ENCODE peak calls at places on chromosomes 3 and 15, in four cellular contexts. Y is H9, T is IMR-90, U is H1. V is an unnamed sample.

GRCh38 chr3:110178965-110179364 is 841.6 kb upstream of the DPPA4 start:
- DNase-seq in Y (no peak), T (peak), U (no peak), V (no peak)

GRCh38 chr15:61169904-61170695 is 59.0 kb downstream of the RORA start:
- DNase-seq in Y (no peak), T (no peak), U (no peak), V (peak)

GRCh38 chr15:63597033-63597790 is at the start of gene FBXL22:
- DNase-seq in Y (peak), T (peak), U (no peak), V (no peak)

GRCh38 chr3:194713299-194714121 is 27.8 kb downstream of the FAM43A start:
- DNase-seq in Y (no peak), T (no peak), U (no peak), V (no peak)

GRCh38 chr15:63815796-63816533 is 17.8 kb downstream of the HERC1 start:
- DNase-seq in Y (no peak), T (peak), U (no peak), V (peak)

GRCh38 chr15:70907784-70908471 is 15.3 kb downstream of the LRRC49 start:
- DNase-seq in Y (no peak), T (no peak), U (no peak), V (no peak)

GRCh38 chr15:40312370-40313158 is 4.8 kb upstream of the PLCB2 start:
- DNase-seq in Y (no peak), T (no peak), U (no peak), V (no peak)

GRCh38 chr3:4533489-4534443 is 40.6 kb downstream of the ITPR1 start:
- DNase-seq in Y (no peak), T (no peak), U (no peak), V (peak)

GRCh38 chr15:78446551-78446950 is 8.5 kb downstream of the IREB2 start:
- DNase-seq in Y (no peak), T (no peak), U (no peak), V (no peak)

GRCh38 chr3:58353722-58354553 is 21.2 kb downstream of the PXK start:
- DNase-seq in Y (no peak), T (peak), U (no peak), V (peak)

GRCh38 chr15:57792729-57793449 is 86.4 kb downstream of the POLR2M start:
- DNase-seq in Y (no peak), T (no peak), U (no peak), V (no peak)

GRCh38 chr3:128502712-128503111 is 9.7 kb upstream of the GATA2 start:
- DNase-seq in Y (peak), T (no peak), U (no peak), V (no peak)

GRCh38 chr3:154904328-154904727 is 175.8 kb upstream of the MME start:
- DNase-seq in Y (peak), T (peak), U (peak), V (peak)

GRCh38 chr15:101795455-101795854 is 7.9 kb upstream of the OR4F6 start:
- DNase-seq in Y (no peak), T (peak), U (no peak), V (no peak)

GRCh38 chr15:101808201-101808600 is 3.8 kb upstream of the OR4F15 start:
- DNase-seq in Y (no peak), T (peak), U (no peak), V (no peak)

GRCh38 chr15:80289558-80290277 is 37.7 kb upstream of the CTXND1 start:
- DNase-seq in Y (no peak), T (no peak), U (no peak), V (no peak)

GRCh38 chr3:26915208-26915607 is 292.6 kb downstream of the LRRC3B start:
- DNase-seq in Y (no peak), T (no peak), U (no peak), V (no peak)

GRCh38 chr15:38145671-38146111 is 106.9 kb upstream of the SPRED1 start:
- DNase-seq in Y (no peak), T (no peak), U (no peak), V (no peak)

GRCh38 chr3:167166594-167167253 is 213.4 kb downstream of the ZBBX start:
- DNase-seq in Y (no peak), T (no peak), U (no peak), V (peak)

GRCh38 chr3:187677604-187678003 is 7.4 kb upstream of the SST start:
- DNase-seq in Y (no peak), T (no peak), U (no peak), V (no peak)

GRCh38 chr3:139284221-139284620 is 59.6 kb upstream of the MRPS22 start:
- DNase-seq in Y (no peak), T (peak), U (no peak), V (no peak)

GRCh38 chr3:127456471-127457093 is 134.0 kb downstream of the TPRA1 start:
- DNase-seq in Y (no peak), T (peak), U (no peak), V (peak)

GRCh38 chr3:145094355-145094941 is 1066.5 kb downstream of the PLOD2 start:
- DNase-seq in Y (no peak), T (peak), U (no peak), V (peak)

GRCh38 chr15:38263996-38264395 is 11.4 kb downstream of the SPRED1 start:
- DNase-seq in Y (no peak), T (peak), U (no peak), V (no peak)

DNA sequence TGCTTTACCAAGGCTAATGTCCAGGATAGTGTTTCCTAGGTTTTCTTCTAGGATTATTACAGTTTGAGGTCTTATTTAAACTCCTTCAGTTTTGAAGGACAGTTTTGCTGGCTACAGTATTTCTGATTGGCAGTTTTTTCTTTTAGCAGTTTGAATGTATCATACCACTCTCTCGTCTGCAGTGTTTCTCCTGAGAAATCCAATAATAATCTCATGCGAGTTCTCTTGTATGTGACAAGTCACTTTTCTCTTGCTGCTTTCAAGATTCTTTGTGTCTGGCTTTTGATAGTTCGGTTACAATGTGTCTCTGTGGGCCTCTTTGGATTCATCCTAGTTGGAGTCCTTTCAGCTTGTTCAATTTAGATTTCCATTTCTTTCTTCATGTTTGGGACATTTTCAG is 53.0 kb upstream of the EHHADH start:
- DNase-seq in Y (no peak), T (no peak), U (no peak), V (no peak)
- H3K56ac ChIP-seq in Y (no peak), T (no peak), U (no peak), V (no peak)

GRCh38 chr15:92832992-92833438 is 67.1 kb upstream of the CHD2 start:
- DNase-seq in Y (no peak), T (peak), U (no peak), V (no peak)

GRCh38 chr15:92829875-92830274 is 70.2 kb upstream of the CHD2 start:
- DNase-seq in Y (no peak), T (no peak), U (no peak), V (no peak)

GRCh38 chr15:92833493-92834271 is 66.4 kb upstream of the CHD2 start:
- DNase-seq in Y (no peak), T (no peak), U (no peak), V (no peak)

DNA sequence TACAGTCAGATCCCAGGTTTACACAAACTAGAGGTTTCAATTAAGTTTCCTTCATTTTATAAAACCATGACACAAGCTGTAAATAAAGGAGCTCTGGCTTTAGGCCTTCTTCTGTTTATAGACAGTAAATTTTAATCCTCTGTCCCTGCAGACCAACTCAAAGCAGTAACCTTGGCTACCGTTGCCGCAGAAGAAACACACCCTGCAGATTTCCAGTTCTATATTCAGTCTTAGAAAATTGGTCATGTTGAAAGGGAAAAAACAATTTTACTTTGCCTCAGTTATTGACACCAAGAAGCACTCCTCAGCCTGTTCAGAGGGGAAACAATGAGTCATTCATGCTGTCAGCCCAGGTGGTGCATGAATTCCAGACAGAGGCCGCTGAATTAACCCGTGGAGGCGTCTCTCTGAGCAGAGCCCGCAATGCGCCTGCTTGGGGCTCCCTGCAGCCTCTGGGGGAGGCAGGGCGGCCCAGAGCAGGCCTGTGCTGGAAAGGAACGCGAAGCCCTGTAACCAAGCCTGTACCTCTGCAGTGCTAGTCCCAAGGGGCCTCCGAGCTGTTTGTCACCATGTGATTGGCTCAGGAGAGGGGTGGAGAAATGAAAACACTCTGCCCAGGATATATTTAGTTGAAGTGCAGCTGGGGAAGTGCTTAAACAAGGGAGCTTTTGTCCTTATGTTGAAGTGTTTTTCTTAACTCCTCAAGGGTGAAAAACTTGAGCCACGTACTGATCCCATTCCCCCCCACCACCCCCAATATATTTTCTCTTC is 68.5 kb upstream of the CHD2 start:
- DNase-seq in Y (peak), T (peak), U (peak), V (peak)
- H3K56ac ChIP-seq in Y (no peak), T (peak), U (no peak), V (peak)

GRCh38 chr15:64847016-64847415 is 5.3 kb downstream of the PLEKHO2 start:
- DNase-seq in Y (peak), T (no peak), U (no peak), V (no peak)

GRCh38 chr15:64846246-64846645 is 4.5 kb downstream of the PLEKHO2 start:
- DNase-seq in Y (no peak), T (no peak), U (no peak), V (no peak)

GRCh38 chr15:64845183-64845611 is 3.5 kb downstream of the PLEKHO2 start:
- DNase-seq in Y (no peak), T (no peak), U (no peak), V (no peak)

GRCh38 chr15:64844576-64845140 is 2.9 kb downstream of the PLEKHO2 start:
- DNase-seq in Y (peak), T (no peak), U (no peak), V (no peak)

GRCh38 chr15:64845826-64846225 is 4.1 kb downstream of the PLEKHO2 start:
- DNase-seq in Y (peak), T (no peak), U (no peak), V (no peak)
- H3K56ac ChIP-seq in Y (no peak), T (no peak), U (no peak), V (peak)

GRCh38 chr3:112557980-112558379 is 3.8 kb downstream of the ATG3 start:
- DNase-seq in Y (no peak), T (no peak), U (no peak), V (no peak)
- H3K56ac ChIP-seq in Y (no peak), T (no peak), U (no peak), V (no peak)

DNA sequence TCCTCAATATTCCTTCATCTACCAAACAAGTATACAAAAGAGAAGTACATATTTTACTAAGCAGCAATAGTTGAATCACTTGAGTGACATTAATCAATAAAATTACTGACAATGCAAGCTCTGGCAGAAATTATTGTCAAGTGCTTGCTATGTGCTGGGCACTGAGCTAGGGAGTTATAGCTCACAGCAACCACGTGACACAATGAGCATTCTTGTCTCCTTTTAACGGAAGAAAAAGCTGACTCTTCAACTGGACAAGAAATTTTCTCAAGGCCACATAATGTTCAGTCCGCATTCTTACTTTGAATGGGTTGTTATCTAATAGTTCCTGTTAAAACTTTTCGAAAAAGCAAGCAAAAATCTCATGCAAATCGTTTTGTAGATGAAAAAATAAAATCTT is 500.1 kb downstream of the PYDC2 start:
- DNase-seq in Y (no peak), T (no peak), U (no peak), V (peak)
- H3K56ac ChIP-seq in Y (no peak), T (no peak), U (no peak), V (peak)

DNA sequence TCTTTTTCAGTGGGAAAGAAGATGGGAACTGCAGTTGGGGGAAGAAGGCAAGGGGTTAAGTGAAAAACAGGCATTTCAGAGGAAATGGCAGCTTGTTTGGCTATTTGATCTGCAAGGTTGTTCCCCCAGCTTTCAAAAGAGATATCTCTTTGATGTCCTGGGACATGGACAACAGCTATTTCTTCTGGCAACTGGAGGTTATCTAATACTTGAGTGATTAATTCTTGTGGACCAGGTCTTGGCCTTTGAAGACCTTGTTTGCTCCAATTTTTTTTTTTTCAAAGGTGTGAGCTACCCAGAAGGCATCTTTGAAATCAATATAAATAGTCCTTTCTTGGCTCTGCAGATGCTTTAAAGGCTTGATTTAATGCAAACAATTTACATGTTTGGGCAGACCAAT is 51.5 kb downstream of the KATNBL1 start:
- DNase-seq in Y (no peak), T (no peak), U (no peak), V (no peak)
- H3K56ac ChIP-seq in Y (no peak), T (no peak), U (no peak), V (no peak)

GRCh38 chr3:64756587-64756986 is 68.8 kb upstream of the ADAMTS9 start:
- DNase-seq in Y (no peak), T (no peak), U (no peak), V (no peak)
- H3K56ac ChIP-seq in Y (no peak), T (no peak), U (no peak), V (no peak)

GRCh38 chr3:52227117-52227516 is 1.7 kb upstream of the TLR9 start:
- DNase-seq in Y (peak), T (no peak), U (no peak), V (no peak)
- H3K56ac ChIP-seq in Y (no peak), T (no peak), U (no peak), V (no peak)

DNA sequence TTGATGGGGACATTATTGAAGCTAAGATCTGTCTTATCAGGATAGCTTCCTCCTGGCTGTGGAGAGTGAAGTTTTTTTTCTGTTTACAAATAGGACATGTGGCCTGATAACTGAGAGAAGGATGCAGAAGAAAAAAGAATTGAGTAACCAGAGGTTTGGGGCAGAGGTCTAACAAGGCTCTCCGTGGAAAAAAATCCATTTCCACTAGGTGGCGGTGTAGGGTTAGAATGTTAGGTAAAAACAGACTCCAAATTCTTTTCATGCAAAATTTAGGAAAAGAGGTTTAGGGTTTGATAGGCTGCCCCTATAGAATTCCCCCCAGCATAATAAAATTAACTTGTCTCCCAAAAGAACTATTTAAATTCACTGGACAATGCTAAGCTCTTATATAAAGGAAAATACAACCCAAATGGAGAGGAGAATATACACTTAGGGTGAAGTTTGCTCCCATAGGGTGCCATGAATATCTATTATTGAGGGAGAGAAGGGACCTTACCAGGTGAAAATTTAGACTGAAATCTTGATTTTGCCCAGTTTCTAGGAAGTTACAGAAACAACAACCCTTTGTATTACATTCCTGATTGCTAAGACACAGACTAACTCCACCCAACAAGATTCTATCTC is 1560.4 kb downstream of the OTOL1 start:
- DNase-seq in Y (peak), T (peak), U (no peak), V (peak)
- H3K56ac ChIP-seq in Y (no peak), T (no peak), U (no peak), V (no peak)

DNA sequence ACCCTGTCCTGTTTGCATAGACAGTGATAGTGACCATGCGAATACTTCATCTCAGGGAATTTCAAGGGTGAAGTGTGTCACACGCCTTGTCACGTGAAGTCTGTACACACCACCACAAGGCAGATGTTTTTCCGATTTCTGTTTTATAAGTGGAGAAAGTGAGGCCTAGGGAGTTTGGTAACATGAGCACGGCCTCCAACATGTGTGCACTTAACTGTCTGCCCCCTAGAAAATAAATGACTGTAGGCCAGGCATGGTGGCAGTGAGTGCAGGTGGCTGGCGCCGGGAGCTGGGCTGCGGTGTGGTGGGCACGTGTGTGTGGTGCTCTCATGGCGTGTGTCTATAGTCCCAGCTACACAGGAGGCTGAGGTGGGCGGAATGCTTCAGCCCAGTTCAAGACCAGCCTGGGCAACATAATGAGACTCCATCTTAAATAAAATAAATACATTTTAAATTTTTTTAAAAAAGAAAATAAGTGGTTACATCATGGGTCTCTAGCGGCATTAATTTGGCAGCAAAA is 42.0 kb downstream of the WHAMM start:
- DNase-seq in Y (no peak), T (no peak), U (no peak), V (no peak)
- H3K56ac ChIP-seq in Y (no peak), T (no peak), U (no peak), V (no peak)

V was measured in mesendoderm.